ENCODE peak calls at places on chromosomes 13 and 19, in six cellular contexts. V, U, D, B, K and G are unnamed samples.

GRCh38 chr13:29754486-29754806 is 96.0 kb downstream of the UBL3 start:
- DNase-seq in V (peak; percentile 22), U (no peak), D (no peak), B (no peak), K (no peak), G (no peak)

GRCh38 chr19:16316506-16316882 is 8.1 kb upstream of the KLF2 start:
- DNase-seq in V (no peak), U (no peak), D (no peak), B (no peak), K (no peak), G (no peak)

GRCh38 chr13:105591308-105591707 is 944.2 kb downstream of the EFNB2 start:
- DNase-seq in V (no peak), U (no peak), D (no peak), B (no peak), K (no peak), G (no peak)

GRCh38 chr19:49847731-49848696 is 2.9 kb upstream of the PTOV1 start:
- DNase-seq in V (peak; percentile 46), U (no peak), D (no peak), B (no peak), K (peak; percentile 83), G (no peak)

GRCh38 chr13:101972191-101972590 is 429.7 kb downstream of the FGF14 start:
- DNase-seq in V (no peak), U (no peak), D (no peak), B (no peak), K (no peak), G (no peak)

GRCh38 chr19:35044317-35045117 is 3.0 kb downstream of the HPN start:
- DNase-seq in V (no peak), U (peak; percentile 70), D (peak; percentile 54), B (peak; percentile 71), K (peak; percentile 33), G (peak; percentile 62)

GRCh38 chr13:112062047-112062618 is 4.8 kb upstream of the SOX1 start:
- DNase-seq in V (no peak), U (no peak), D (no peak), B (no peak), K (no peak), G (no peak)

GRCh38 chr13:25329706-25330105 is 28.3 kb downstream of the NUP58 start:
- DNase-seq in V (no peak), U (no peak), D (peak; percentile 6), B (no peak), K (peak; percentile 15), G (no peak)

GRCh38 chr13:71303144-71303543 is 563.9 kb downstream of the DACH1 start:
- DNase-seq in V (no peak), U (no peak), D (no peak), B (no peak), K (no peak), G (no peak)

GRCh38 chr13:24185591-24186232 is 25.2 kb downstream of the SPATA13 start:
- DNase-seq in V (no peak), U (no peak), D (no peak), B (no peak), K (no peak), G (no peak)

GRCh38 chr13:94984974-94985373 is 272.6 kb upstream of the SOX21 start:
- DNase-seq in V (no peak), U (no peak), D (no peak), B (no peak), K (no peak), G (no peak)

GRCh38 chr13:110183925-110184324 is 123.0 kb downstream of the COL4A1 start:
- DNase-seq in V (no peak), U (no peak), D (no peak), B (no peak), K (no peak), G (no peak)

GRCh38 chr13:28246891-28247290 is 108.5 kb downstream of the PAN3 start:
- DNase-seq in V (no peak), U (no peak), D (no peak), B (no peak), K (no peak), G (no peak)

GRCh38 chr19:453606-454005 is 7.2 kb downstream of the SHC2 start:
- DNase-seq in V (no peak), U (no peak), D (no peak), B (no peak), K (no peak), G (no peak)

GRCh38 chr19:12567951-12568350 is 16.7 kb upstream of the ZNF564 start:
- DNase-seq in V (no peak), U (no peak), D (no peak), B (no peak), K (no peak), G (no peak)

GRCh38 chr19:53057904-53058579 is 13.5 kb downstream of the ERVV-2 start:
- DNase-seq in V (no peak), U (no peak), D (peak; percentile 86), B (peak; percentile 22), K (no peak), G (no peak)

GRCh38 chr19:28482221-28482620 is 730.7 kb downstream of the UQCRFS1 start:
- DNase-seq in V (no peak), U (no peak), D (no peak), B (no peak), K (no peak), G (no peak)

GRCh38 chr13:105908581-105908980 is 626.9 kb downstream of the EFNB2 start:
- DNase-seq in V (no peak), U (no peak), D (no peak), B (no peak), K (peak; percentile 9), G (no peak)

GRCh38 chr19:19054939-19055440 is 8.8 kb upstream of the SLC25A42 start:
- DNase-seq in V (no peak), U (no peak), D (no peak), B (no peak), K (no peak), G (no peak)

GRCh38 chr13:45879666-45880065 is 28.1 kb upstream of the SIAH3 start:
- DNase-seq in V (peak; percentile 56), U (no peak), D (peak; percentile 32), B (peak; percentile 26), K (no peak), G (peak; percentile 10)

GRCh38 chr13:44026194-44026593 is 146.5 kb downstream of the LACC1 start:
- DNase-seq in V (no peak), U (no peak), D (no peak), B (no peak), K (no peak), G (no peak)

DNA sequence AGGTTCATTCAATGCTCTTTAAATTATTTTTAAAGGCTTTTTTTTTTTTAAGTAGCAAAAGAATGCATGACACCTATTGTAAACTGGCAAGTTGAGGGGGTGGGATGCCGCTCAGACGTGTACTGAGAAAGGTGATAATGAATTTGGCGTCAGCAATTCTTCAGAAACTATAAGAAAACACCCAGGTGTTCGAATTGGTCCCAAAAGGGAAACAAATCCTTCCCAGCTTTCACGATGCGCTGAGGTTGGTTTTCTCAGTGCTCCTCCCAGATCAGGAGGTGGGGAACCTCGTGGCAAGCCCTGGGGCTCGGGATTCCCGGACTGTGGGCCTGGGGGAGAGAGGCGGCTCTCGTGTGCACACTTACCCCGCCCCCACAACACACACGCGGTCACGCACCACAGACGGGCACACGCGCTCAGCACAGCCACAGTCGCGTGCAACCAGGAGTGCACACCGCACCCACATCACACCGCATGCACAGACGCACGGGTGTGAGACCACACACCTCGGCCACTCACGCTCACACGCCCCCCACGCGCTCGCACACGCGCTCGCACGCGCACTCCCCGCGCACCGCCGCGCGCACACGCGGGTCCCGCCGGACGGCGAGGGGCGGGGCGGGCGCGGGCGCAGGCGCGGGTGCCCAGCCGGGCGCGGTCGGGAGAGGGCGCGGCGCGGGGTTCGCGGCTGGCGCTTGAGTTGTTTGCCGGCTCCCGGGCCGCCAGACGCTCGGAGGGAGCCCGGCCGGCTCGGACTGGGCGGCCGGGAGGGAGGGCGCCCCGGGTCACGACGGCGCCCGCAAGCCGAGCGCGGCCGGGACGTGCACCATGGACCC is at the start of gene FAM124A:
- DNase-seq in V (peak; percentile 4), U (peak; percentile 77), D (peak; percentile 80), B (peak; percentile 71), K (no peak), G (peak; percentile 53)
- TF ChIP-seq CTCF in V (no peak), U (no peak), D (no peak), B (peak; percentile 23), K (peak; percentile 1), G (no peak)

DNA sequence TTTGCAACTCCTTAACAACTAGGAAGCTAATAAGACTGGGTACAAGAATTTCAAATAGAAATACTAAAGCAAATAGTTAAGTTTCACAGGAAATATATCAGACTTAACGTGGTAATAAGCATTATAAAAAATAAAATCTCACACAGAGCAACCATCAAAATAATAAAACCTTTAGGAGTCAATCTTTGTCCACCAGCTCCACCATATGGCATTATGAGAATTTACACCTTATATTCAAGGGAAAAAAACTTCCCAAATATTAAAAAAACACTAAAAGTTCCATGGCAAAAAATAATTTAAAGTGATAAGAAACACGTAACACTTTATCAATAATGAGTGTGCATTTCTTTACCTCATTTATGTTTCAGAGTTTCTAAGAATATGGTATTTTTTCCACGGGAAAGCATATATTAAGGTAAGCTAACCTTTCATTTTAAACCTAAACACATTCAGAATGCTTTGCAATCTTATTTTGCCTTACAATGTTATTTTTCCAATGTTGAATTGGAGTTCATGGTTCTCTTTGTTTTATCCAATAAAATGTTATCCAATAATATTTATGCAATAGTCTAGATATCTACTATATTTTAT is 423.2 kb upstream of the SGCG start:
- DNase-seq in V (no peak), U (no peak), D (peak; percentile 39), B (no peak), K (no peak), G (no peak)
- TF ChIP-seq CTCF in V (peak; percentile 32), U (no peak), D (peak; percentile 74), B (peak; percentile 51), K (no peak), G (no peak)

DNA sequence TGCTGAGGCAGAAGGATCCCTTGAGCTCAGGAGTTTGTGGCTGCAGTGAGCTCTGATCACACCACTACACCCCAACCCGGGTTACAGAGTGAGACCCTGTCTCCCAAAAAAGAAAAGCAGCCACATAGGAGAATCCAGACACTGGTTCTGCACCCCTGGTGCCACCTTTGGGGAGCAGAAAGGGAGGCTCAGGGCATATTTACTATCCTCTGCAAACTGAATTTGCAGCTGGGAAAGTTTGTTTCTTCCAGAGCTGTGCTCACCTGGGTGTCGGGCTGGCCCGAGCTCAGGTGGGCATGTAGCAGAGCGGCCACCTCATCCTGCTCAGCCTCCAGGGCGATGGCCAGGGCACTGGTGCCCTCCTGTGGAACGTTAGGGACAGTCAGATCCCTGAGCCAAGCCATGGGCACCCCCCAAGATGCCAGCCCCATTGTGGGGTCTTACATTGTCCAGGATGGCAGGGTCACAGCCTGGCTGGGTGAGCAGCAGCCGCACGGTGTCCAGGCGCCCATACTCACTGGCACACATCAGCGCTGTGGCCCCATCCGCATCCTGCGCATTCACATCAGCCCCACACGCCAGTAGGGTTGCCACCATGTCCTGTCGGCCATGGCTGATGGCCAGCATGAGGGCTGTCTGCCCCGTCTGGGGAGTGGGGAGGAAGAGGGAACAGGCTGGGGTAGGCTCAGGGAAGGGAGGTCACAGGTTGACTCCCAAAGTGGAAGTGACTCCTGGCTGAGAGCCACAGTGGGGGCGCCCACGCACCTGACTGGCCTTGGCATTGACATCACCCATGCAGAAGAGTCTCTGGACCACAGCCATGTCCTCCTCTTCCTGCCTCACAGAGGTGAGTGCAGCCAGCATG is 3.1 kb downstream of the RPS28 start:
- DNase-seq in V (no peak), U (peak; percentile 14), D (no peak), B (no peak), K (no peak), G (no peak)
- TF ChIP-seq CTCF in V (no peak), U (no peak), D (no peak), B (no peak), K (no peak), G (no peak)

DNA sequence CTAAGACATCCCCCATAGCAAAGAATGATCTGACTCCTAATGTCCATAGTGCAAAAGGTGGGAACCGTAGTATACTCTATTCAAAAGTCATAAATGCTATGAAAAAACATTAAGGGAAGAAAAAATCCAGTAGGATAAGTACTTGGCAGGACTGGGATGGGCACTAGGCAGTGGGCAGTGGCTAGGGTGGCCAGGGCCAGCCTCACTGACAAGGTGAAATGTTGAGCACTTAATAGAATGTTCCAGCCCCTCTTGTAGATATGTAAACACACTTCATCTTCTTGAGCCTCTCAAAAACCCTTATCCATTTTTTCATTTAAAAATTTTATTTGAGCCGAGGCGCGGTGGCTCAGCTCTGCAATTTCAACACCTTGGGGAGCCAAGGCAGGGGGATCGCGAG is 1.5 kb upstream of the CLEC4G start:
- DNase-seq in V (no peak), U (no peak), D (no peak), B (no peak), K (no peak), G (no peak)
- TF ChIP-seq CTCF in V (no peak), U (no peak), D (no peak), B (no peak), K (no peak), G (no peak)